ENCODE peak calls at places on chromosomes 7 and 10, in five cellular contexts. One of them, this sample, is unnamed.

GRCh38 chr7:143419880-143420279 is 11.2 kb upstream of the EPHA1 start:
- DNase-seq in endothelial cell: no peak
- DNase-seq in activated effector memory CD4-positive, alpha-beta T cell treated with anti-CD3 and anti-CD28 coated beads, Interleukin-2, amount 50 U/mL, for 16 hours: no peak
- DNase-seq in BJ: no peak
- DNase-seq in uterus: no peak
- DNase-seq in this sample: no peak

GRCh38 chr10:110919349-110919931 is at the start of gene SHOC2:
- DNase-seq in endothelial cell: peak
- DNase-seq in activated effector memory CD4-positive, alpha-beta T cell treated with anti-CD3 and anti-CD28 coated beads, Interleukin-2, amount 50 U/mL, for 16 hours: peak
- DNase-seq in BJ: no peak
- DNase-seq in uterus: peak
- DNase-seq in this sample: no peak

GRCh38 chr7:1758417-1758858 is 88.4 kb downstream of the ELFN1 start:
- DNase-seq in endothelial cell: no peak
- DNase-seq in activated effector memory CD4-positive, alpha-beta T cell treated with anti-CD3 and anti-CD28 coated beads, Interleukin-2, amount 50 U/mL, for 16 hours: peak
- DNase-seq in BJ: no peak
- DNase-seq in uterus: no peak
- DNase-seq in this sample: peak

GRCh38 chr7:6614941-6615737 is at the start of gene ZNF853:
- DNase-seq in endothelial cell: peak
- DNase-seq in activated effector memory CD4-positive, alpha-beta T cell treated with anti-CD3 and anti-CD28 coated beads, Interleukin-2, amount 50 U/mL, for 16 hours: no peak
- DNase-seq in BJ: no peak
- DNase-seq in uterus: peak
- DNase-seq in this sample: no peak

GRCh38 chr7:117375380-117375779 is 51.9 kb downstream of the ASZ1 start:
- DNase-seq in endothelial cell: no peak
- DNase-seq in activated effector memory CD4-positive, alpha-beta T cell treated with anti-CD3 and anti-CD28 coated beads, Interleukin-2, amount 50 U/mL, for 16 hours: no peak
- DNase-seq in BJ: no peak
- DNase-seq in uterus: no peak
- DNase-seq in this sample: no peak

GRCh38 chr7:139783647-139784385 is 6.0 kb upstream of the HIPK2 start:
- DNase-seq in endothelial cell: no peak
- DNase-seq in activated effector memory CD4-positive, alpha-beta T cell treated with anti-CD3 and anti-CD28 coated beads, Interleukin-2, amount 50 U/mL, for 16 hours: no peak
- DNase-seq in BJ: no peak
- DNase-seq in uterus: no peak
- DNase-seq in this sample: no peak

GRCh38 chr7:79090543-79090942 is 362.9 kb downstream of the MAGI2 start:
- DNase-seq in endothelial cell: no peak
- DNase-seq in activated effector memory CD4-positive, alpha-beta T cell treated with anti-CD3 and anti-CD28 coated beads, Interleukin-2, amount 50 U/mL, for 16 hours: no peak
- DNase-seq in BJ: no peak
- DNase-seq in uterus: no peak
- DNase-seq in this sample: no peak

GRCh38 chr10:124245806-124246440 is 152.5 kb upstream of the CHST15 start:
- DNase-seq in endothelial cell: no peak
- DNase-seq in activated effector memory CD4-positive, alpha-beta T cell treated with anti-CD3 and anti-CD28 coated beads, Interleukin-2, amount 50 U/mL, for 16 hours: peak
- DNase-seq in BJ: no peak
- DNase-seq in uterus: no peak
- DNase-seq in this sample: no peak

GRCh38 chr10:50394832-50395231 is 143.5 kb upstream of the ASAH2 start:
- DNase-seq in endothelial cell: no peak
- DNase-seq in activated effector memory CD4-positive, alpha-beta T cell treated with anti-CD3 and anti-CD28 coated beads, Interleukin-2, amount 50 U/mL, for 16 hours: no peak
- DNase-seq in BJ: no peak
- DNase-seq in uterus: no peak
- DNase-seq in this sample: no peak

GRCh38 chr10:117553171-117553814 is 10.7 kb downstream of the EMX2 start:
- DNase-seq in endothelial cell: peak
- DNase-seq in activated effector memory CD4-positive, alpha-beta T cell treated with anti-CD3 and anti-CD28 coated beads, Interleukin-2, amount 50 U/mL, for 16 hours: no peak
- DNase-seq in BJ: no peak
- DNase-seq in uterus: peak
- DNase-seq in this sample: no peak

GRCh38 chr10:81027223-81027622 is 489.5 kb downstream of the SH2D4B start:
- DNase-seq in endothelial cell: no peak
- DNase-seq in activated effector memory CD4-positive, alpha-beta T cell treated with anti-CD3 and anti-CD28 coated beads, Interleukin-2, amount 50 U/mL, for 16 hours: no peak
- DNase-seq in BJ: no peak
- DNase-seq in uterus: no peak
- DNase-seq in this sample: no peak

GRCh38 chr7:129828989-129829676 is 123.6 kb downstream of the UBE2H start:
- DNase-seq in endothelial cell: no peak
- DNase-seq in activated effector memory CD4-positive, alpha-beta T cell treated with anti-CD3 and anti-CD28 coated beads, Interleukin-2, amount 50 U/mL, for 16 hours: no peak
- DNase-seq in BJ: no peak
- DNase-seq in uterus: no peak
- DNase-seq in this sample: no peak

GRCh38 chr7:93407239-93407638 is 167.3 kb downstream of the CALCR start:
- DNase-seq in endothelial cell: no peak
- DNase-seq in activated effector memory CD4-positive, alpha-beta T cell treated with anti-CD3 and anti-CD28 coated beads, Interleukin-2, amount 50 U/mL, for 16 hours: no peak
- DNase-seq in BJ: no peak
- DNase-seq in uterus: no peak
- DNase-seq in this sample: no peak

GRCh38 chr10:16392661-16393060 is 44.1 kb upstream of the PTER start:
- DNase-seq in endothelial cell: no peak
- DNase-seq in activated effector memory CD4-positive, alpha-beta T cell treated with anti-CD3 and anti-CD28 coated beads, Interleukin-2, amount 50 U/mL, for 16 hours: no peak
- DNase-seq in BJ: no peak
- DNase-seq in uterus: no peak
- DNase-seq in this sample: no peak

GRCh38 chr7:151233111-151233701 is 923 bp downstream of the CHPF2 start:
- DNase-seq in endothelial cell: no peak
- DNase-seq in activated effector memory CD4-positive, alpha-beta T cell treated with anti-CD3 and anti-CD28 coated beads, Interleukin-2, amount 50 U/mL, for 16 hours: peak
- DNase-seq in BJ: peak
- DNase-seq in uterus: no peak
- DNase-seq in this sample: peak

GRCh38 chr10:86815035-86815617 is 58.7 kb downstream of the BMPR1A start:
- DNase-seq in endothelial cell: no peak
- DNase-seq in activated effector memory CD4-positive, alpha-beta T cell treated with anti-CD3 and anti-CD28 coated beads, Interleukin-2, amount 50 U/mL, for 16 hours: no peak
- DNase-seq in BJ: no peak
- DNase-seq in uterus: no peak
- DNase-seq in this sample: no peak

GRCh38 chr7:22628112-22628511 is 98.9 kb upstream of the IL6 start:
- DNase-seq in endothelial cell: no peak
- DNase-seq in activated effector memory CD4-positive, alpha-beta T cell treated with anti-CD3 and anti-CD28 coated beads, Interleukin-2, amount 50 U/mL, for 16 hours: no peak
- DNase-seq in BJ: no peak
- DNase-seq in uterus: no peak
- DNase-seq in this sample: no peak

GRCh38 chr7:23308754-23309153 is 9.6 kb downstream of the MALSU1 start:
- DNase-seq in endothelial cell: no peak
- DNase-seq in activated effector memory CD4-positive, alpha-beta T cell treated with anti-CD3 and anti-CD28 coated beads, Interleukin-2, amount 50 U/mL, for 16 hours: no peak
- DNase-seq in BJ: no peak
- DNase-seq in uterus: no peak
- DNase-seq in this sample: no peak

GRCh38 chr7:41911792-41912191 is 208.9 kb upstream of the INHBA start:
- DNase-seq in endothelial cell: no peak
- DNase-seq in activated effector memory CD4-positive, alpha-beta T cell treated with anti-CD3 and anti-CD28 coated beads, Interleukin-2, amount 50 U/mL, for 16 hours: no peak
- DNase-seq in BJ: no peak
- DNase-seq in uterus: no peak
- DNase-seq in this sample: no peak

GRCh38 chr7:64907641-64908326 is 4.7 kb downstream of the ZNF273 start:
- DNase-seq in endothelial cell: no peak
- DNase-seq in activated effector memory CD4-positive, alpha-beta T cell treated with anti-CD3 and anti-CD28 coated beads, Interleukin-2, amount 50 U/mL, for 16 hours: no peak
- DNase-seq in BJ: no peak
- DNase-seq in uterus: no peak
- DNase-seq in this sample: no peak

GRCh38 chr10:44193567-44194220 is 191.2 kb downstream of the CXCL12 start:
- DNase-seq in endothelial cell: no peak
- DNase-seq in activated effector memory CD4-positive, alpha-beta T cell treated with anti-CD3 and anti-CD28 coated beads, Interleukin-2, amount 50 U/mL, for 16 hours: no peak
- DNase-seq in BJ: no peak
- DNase-seq in uterus: no peak
- DNase-seq in this sample: no peak

GRCh38 chr10:23096814-23097549 is 1.6 kb downstream of the MSRB2 start:
- DNase-seq in endothelial cell: no peak
- DNase-seq in activated effector memory CD4-positive, alpha-beta T cell treated with anti-CD3 and anti-CD28 coated beads, Interleukin-2, amount 50 U/mL, for 16 hours: no peak
- DNase-seq in BJ: no peak
- DNase-seq in uterus: peak
- DNase-seq in this sample: no peak

GRCh38 chr10:43665054-43665453 is 16.4 kb upstream of the ZNF32 start:
- DNase-seq in endothelial cell: no peak
- DNase-seq in activated effector memory CD4-positive, alpha-beta T cell treated with anti-CD3 and anti-CD28 coated beads, Interleukin-2, amount 50 U/mL, for 16 hours: no peak
- DNase-seq in BJ: no peak
- DNase-seq in uterus: no peak
- DNase-seq in this sample: no peak

GRCh38 chr10:88793747-88794299 is 8.7 kb upstream of the LIPM start:
- DNase-seq in endothelial cell: no peak
- DNase-seq in activated effector memory CD4-positive, alpha-beta T cell treated with anti-CD3 and anti-CD28 coated beads, Interleukin-2, amount 50 U/mL, for 16 hours: no peak
- DNase-seq in BJ: no peak
- DNase-seq in uterus: no peak
- DNase-seq in this sample: no peak

GRCh38 chr10:73263948-73264347 is 11.5 kb upstream of the MRPS16 start:
- DNase-seq in endothelial cell: no peak
- DNase-seq in activated effector memory CD4-positive, alpha-beta T cell treated with anti-CD3 and anti-CD28 coated beads, Interleukin-2, amount 50 U/mL, for 16 hours: no peak
- DNase-seq in BJ: no peak
- DNase-seq in uterus: no peak
- DNase-seq in this sample: no peak

This sample was measured in HFF-Myc.